ENCODE peak calls at places on chromosome 2, in six cellular contexts. U is astrocyte, B is GM23338, T is PC-3, P is A549, O is A673. C is an unnamed sample.

GRCh38 chr2:9681427-9681817 is 50.6 kb upstream of the YWHAQ start:
- DNase-seq in B (no peak), U (no peak), O (no peak), T (no peak), P (no peak), C (no peak)

GRCh38 chr2:27977623-27978312 is 87.2 kb downstream of the BABAM2 start:
- DNase-seq in O (no peak), T (peak; percentile 96), U (peak; percentile 97), P (no peak), B (no peak), C (peak; percentile 43)

GRCh38 chr2:127577973-127578372 is 42.5 kb downstream of the MYO7B start:
- DNase-seq in T (no peak), B (no peak), P (no peak), U (no peak), O (no peak), C (no peak)

GRCh38 chr2:240467659-240468299 is 32.3 kb downstream of the GPC1 start:
- DNase-seq in O (no peak), P (no peak), U (no peak), T (no peak), B (no peak), C (peak; percentile 79)

GRCh38 chr2:26013668-26014067 is 20.2 kb upstream of the RAB10 start:
- DNase-seq in B (no peak), O (no peak), U (no peak), P (no peak), T (peak; percentile 69), C (no peak)

GRCh38 chr2:121210691-121211090 is 74.3 kb downstream of the TFCP2L1 start:
- DNase-seq in O (no peak), T (peak; percentile 86), P (peak; percentile 29), U (no peak), B (no peak), C (no peak)

GRCh38 chr2:113069676-113070605 is 2.2 kb downstream of the IL1F10 start:
- DNase-seq in P (no peak), B (no peak), U (no peak), O (no peak), T (peak; percentile 36), C (no peak)

GRCh38 chr2:212528106-212528856 is 10.3 kb downstream of the ERBB4 start:
- DNase-seq in P (no peak), U (no peak), O (no peak), B (no peak), T (peak; percentile 14), C (no peak)

GRCh38 chr2:208251098-208251497 is 3.8 kb downstream of the IDH1 start:
- DNase-seq in U (no peak), T (no peak), B (no peak), O (no peak), P (no peak), C (no peak)

GRCh38 chr2:134412639-134412999 is 158.7 kb downstream of the MGAT5 start:
- DNase-seq in T (no peak), P (no peak), U (no peak), B (no peak), O (no peak), C (no peak)

GRCh38 chr2:207317358-207317984 is 151.7 kb upstream of the KLF7 start:
- DNase-seq in T (peak; percentile 58), B (no peak), O (no peak), P (no peak), U (no peak), C (no peak)

GRCh38 chr2:157329524-157329923 is 3.9 kb upstream of the ERMN start:
- DNase-seq in P (no peak), O (no peak), U (no peak), B (no peak), T (peak; percentile 75), C (no peak)

GRCh38 chr2:12674644-12675328 is 42.0 kb upstream of the TRIB2 start:
- DNase-seq in U (no peak), O (no peak), B (no peak), T (no peak), P (no peak), C (no peak)

GRCh38 chr2:35220471-35220870 is 1135.1 kb upstream of the CRIM1 start:
- DNase-seq in P (no peak), U (no peak), B (no peak), T (peak; percentile 29), O (no peak), C (no peak)

GRCh38 chr2:29530281-29530680 is 391.1 kb downstream of the ALK start:
- DNase-seq in P (no peak), O (no peak), U (peak; percentile 21), B (no peak), T (peak; percentile 20), C (no peak)

GRCh38 chr2:105732096-105732495 is 12.6 kb upstream of the NCK2 start:
- DNase-seq in U (peak; percentile 61), B (no peak), T (no peak), O (peak; percentile 9), P (no peak), C (no peak)

GRCh38 chr2:221571391-221572179 is 519 bp downstream of the EPHA4 start:
- DNase-seq in O (peak; percentile 67), B (peak; percentile 60), U (peak; percentile 23), T (peak; percentile 44), P (peak; percentile 12), C (peak; percentile 69)

GRCh38 chr2:20080415-20080814 is 29.0 kb upstream of the LAPTM4A start:
- DNase-seq in U (no peak), B (no peak), P (no peak), O (no peak), T (no peak), C (no peak)

GRCh38 chr2:20077411-20077940 is 26.0 kb upstream of the LAPTM4A start:
- DNase-seq in B (no peak), O (no peak), U (no peak), T (no peak), P (no peak), C (no peak)

GRCh38 chr2:20080839-20081348 is 29.5 kb upstream of the LAPTM4A start:
- DNase-seq in T (no peak), B (peak; percentile 53), O (no peak), P (no peak), U (no peak), C (no peak)

GRCh38 chr2:20079546-20080115 is 28.2 kb upstream of the LAPTM4A start:
- DNase-seq in B (no peak), T (no peak), P (no peak), U (no peak), O (no peak), C (no peak)

GRCh38 chr2:20081841-20082240 is 30.4 kb upstream of the LAPTM4A start:
- DNase-seq in O (no peak), B (no peak), U (no peak), P (no peak), T (no peak), C (no peak)
- H3K4me1 ChIP-seq in O (peaks cover 7% of the 10 kb centered on the region), B (peaks cover 10% of the 10 kb centered on the region), U (no peaks in the 10 kb centered on the region), P (peaks cover 13% of the 10 kb centered on the region), T (no peaks in the 10 kb centered on the region), C (peaks cover 8% of the 10 kb centered on the region)

GRCh38 chr2:148914463-148914862 is 39.4 kb downstream of the KIF5C start:
- DNase-seq in B (no peak), U (no peak), O (no peak), P (no peak), T (no peak), C (no peak)
- H3K4me1 ChIP-seq in B (no peaks in the 10 kb centered on the region), U (no peaks in the 10 kb centered on the region), O (no peaks in the 10 kb centered on the region), P (no peaks in the 10 kb centered on the region), T (no peaks in the 10 kb centered on the region), C (no peaks in the 10 kb centered on the region)

DNA sequence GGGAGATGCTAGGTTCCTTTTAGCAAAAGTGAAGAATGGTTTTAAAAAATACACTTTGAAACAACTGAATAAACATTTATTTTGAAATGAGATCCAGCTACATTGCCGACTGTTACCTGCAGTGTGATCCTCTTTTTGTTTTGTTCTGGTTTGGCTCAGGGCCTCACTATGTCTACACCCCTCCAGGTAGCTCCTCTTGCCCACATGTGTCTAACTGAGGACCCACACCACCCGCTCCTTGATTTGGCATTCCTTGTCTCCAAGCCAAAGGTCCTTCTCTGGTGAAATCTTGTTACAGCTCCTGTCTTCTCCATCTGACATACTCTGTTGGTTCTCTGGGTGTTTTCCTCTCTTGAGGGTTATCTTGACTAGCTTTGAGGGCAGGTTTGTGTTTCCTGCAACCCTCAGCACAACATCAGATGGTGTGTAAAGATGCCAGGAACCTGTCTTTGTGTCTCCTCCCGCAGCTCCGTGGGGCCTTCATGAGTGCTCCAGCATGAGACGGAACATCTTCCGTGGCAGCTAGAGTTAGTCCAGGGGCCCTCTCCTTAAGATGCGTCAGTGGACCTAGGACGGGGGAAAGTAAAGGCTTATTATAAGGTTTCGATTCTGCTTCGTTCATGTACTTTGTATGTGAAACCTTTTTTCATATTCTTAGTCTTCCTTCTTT is 32.1 kb downstream of the MAP4K4 start:
- DNase-seq in P (no peak), O (no peak), U (no peak), B (no peak), T (no peak), C (no peak)
- H3K4me1 ChIP-seq in P (peaks cover 26% of the 10 kb centered on the region), O (peaks cover 12% of the 10 kb centered on the region), U (peaks cover 14% of the 10 kb centered on the region), B (peaks cover 25% of the 10 kb centered on the region), T (peaks cover 18% of the 10 kb centered on the region), C (peaks cover 31% of the 10 kb centered on the region)

GRCh38 chr2:124317628-124318027 is 292.5 kb downstream of the CNTNAP5 start:
- DNase-seq in T (no peak), P (no peak), U (no peak), O (no peak), B (no peak), C (peak; percentile 61)

GRCh38 chr2:124318913-124319312 is 293.8 kb downstream of the CNTNAP5 start:
- DNase-seq in U (no peak), T (no peak), O (no peak), P (no peak), B (no peak), C (no peak)

GRCh38 chr2:124316875-124317605 is 292.0 kb downstream of the CNTNAP5 start:
- DNase-seq in T (no peak), P (no peak), U (no peak), O (no peak), B (no peak), C (no peak)

GRCh38 chr2:124323321-124323720 is 298.2 kb downstream of the CNTNAP5 start:
- DNase-seq in U (no peak), P (no peak), O (no peak), T (no peak), B (no peak), C (no peak)

GRCh38 chr2:124320072-124320471 is 295.0 kb downstream of the CNTNAP5 start:
- DNase-seq in O (no peak), U (no peak), T (no peak), B (no peak), P (no peak), C (no peak)
- H3K4me1 ChIP-seq in O (no peaks in the 10 kb centered on the region), U (no peaks in the 10 kb centered on the region), T (no peaks in the 10 kb centered on the region), B (peaks cover 8% of the 10 kb centered on the region), P (no peaks in the 10 kb centered on the region), C (no peaks in the 10 kb centered on the region)

GRCh38 chr2:222866358-222866960 is 5.6 kb downstream of the ACSL3 start:
- DNase-seq in O (no peak), P (no peak), B (peak; percentile 51), T (no peak), U (no peak), C (no peak)
- H3K4me1 ChIP-seq in O (peaks cover 47% of the 10 kb centered on the region), P (peaks cover 88% of the 10 kb centered on the region), B (peaks cover 85% of the 10 kb centered on the region), T (peaks cover 35% of the 10 kb centered on the region), U (peaks cover 23% of the 10 kb centered on the region), C (peaks cover 26% of the 10 kb centered on the region)

GRCh38 chr2:23562143-23562542 is 177.2 kb downstream of the KLHL29 start:
- DNase-seq in P (no peak), O (no peak), T (no peak), U (no peak), B (no peak), C (peak; percentile 41)
- H3K4me1 ChIP-seq in P (no peaks in the 10 kb centered on the region), O (peaks cover 3% of the 10 kb centered on the region), T (no peaks in the 10 kb centered on the region), U (peaks cover 11% of the 10 kb centered on the region), B (peaks cover 7% of the 10 kb centered on the region), C (peaks cover 15% of the 10 kb centered on the region)

GRCh38 chr2:239089884-239090283 is 242.0 kb downstream of the TWIST2 start:
- DNase-seq in O (no peak), T (no peak), U (no peak), P (no peak), B (no peak), C (no peak)
- H3K4me1 ChIP-seq in O (no peaks in the 10 kb centered on the region), T (no peaks in the 10 kb centered on the region), U (peaks cover 4% of the 10 kb centered on the region), P (no peaks in the 10 kb centered on the region), B (no peaks in the 10 kb centered on the region), C (no peaks in the 10 kb centered on the region)